ENCODE peak calls at places on chromosomes 16 and 17, in nine cellular contexts. N, D, R, M, U, J, B, C and L are unnamed samples.

GRCh38 chr17:6269474-6269873 is 165.4 kb downstream of the AIPL1 start:
- DNase-seq in J (no peak), D (no peak), C (peak; percentile 45), M (peak; percentile 35), U (peak; percentile 28), N (no peak), B (no peak), R (no peak), L (peak; percentile 8)

GRCh38 chr17:49375544-49375943 is 13.5 kb upstream of the ZNF652 start:
- DNase-seq in N (no peak), R (no peak), C (no peak), J (no peak), D (no peak), U (no peak), M (no peak), B (no peak), L (no peak)

GRCh38 chr17:12664894-12665262 is 812 bp upstream of the MYOCD start:
- DNase-seq in B (no peak), U (no peak), D (no peak), J (no peak), C (no peak), N (no peak), M (no peak), R (no peak), L (no peak)

GRCh38 chr17:35135322-35135721 is 6.8 kb downstream of the NLE1 start:
- DNase-seq in M (no peak), R (no peak), D (no peak), C (no peak), N (no peak), U (no peak), B (no peak), J (no peak), L (no peak)

GRCh38 chr16:66512589-66513404 is 37.1 kb downstream of the TK2 start:
- DNase-seq in J (no peak), B (no peak), M (no peak), U (no peak), N (no peak), R (no peak), C (no peak), D (no peak), L (no peak)

GRCh38 chr16:11257131-11257938 is 1.3 kb upstream of the SOCS1 start:
- DNase-seq in D (no peak), C (peak; percentile 87), N (peak; percentile 81), M (no peak), J (peak; percentile 13), B (peak; percentile 51), R (no peak), U (peak; percentile 76), L (peak; percentile 73)

GRCh38 chr16:82653550-82654511 is 27.1 kb downstream of the CDH13 start:
- DNase-seq in B (no peak), C (peak; percentile 77), N (no peak), M (no peak), J (no peak), D (no peak), R (peak; percentile 23), U (peak; percentile 39), L (no peak)

GRCh38 chr17:49896222-49896621 is 48.4 kb upstream of the TAC4 start:
- DNase-seq in C (no peak), J (no peak), U (no peak), R (no peak), N (no peak), M (no peak), B (no peak), D (no peak), L (no peak)

GRCh38 chr16:19555938-19556778 is 655 bp downstream of the VPS35L start:
- DNase-seq in R (no peak), N (peak; percentile 19), M (peak; percentile 22), U (peak; percentile 38), C (no peak), J (no peak), D (no peak), B (no peak), L (no peak)

GRCh38 chr17:65142247-65142646 is 5.1 kb downstream of the RGS9 start:
- DNase-seq in N (no peak), M (no peak), B (no peak), U (no peak), D (no peak), C (no peak), J (no peak), R (no peak), L (no peak)

GRCh38 chr16:70577256-70577698 is 53.7 kb downstream of the SF3B3 start:
- DNase-seq in J (no peak), C (peak; percentile 72), D (no peak), B (no peak), M (no peak), R (no peak), U (no peak), N (no peak), L (no peak)

GRCh38 chr16:12203780-12204351 is 227.3 kb downstream of the SNX29 start:
- DNase-seq in U (no peak), D (no peak), J (no peak), R (no peak), C (no peak), B (no peak), M (no peak), N (no peak), L (peak; percentile 24)

GRCh38 chr16:72025404-72026114 is 17.0 kb downstream of the DHODH start:
- DNase-seq in R (no peak), C (no peak), B (no peak), J (no peak), M (no peak), N (no peak), D (no peak), U (no peak), L (peak; percentile 2)